ENCODE peak calls at places on chromosomes 7 and 10, in nine cellular contexts. J, G, Z, D, C, Q, L, F and U are unnamed samples.

GRCh38 chr10:114077815-114078219 is 34.2 kb downstream of the ADRB1 start:
- DNase-seq in Z (no peak), D (no peak), L (no peak), F (no peak), J (no peak), G (no peak), C (no peak), Q (no peak), U (no peak)

GRCh38 chr7:45646207-45646821 is 72.1 kb downstream of the ADCY1 start:
- DNase-seq in Z (peak), D (no peak), F (peak), L (no peak), G (no peak), Q (no peak), J (no peak), C (no peak), U (no peak)

GRCh38 chr7:1725199-1725701 is 55.2 kb downstream of the ELFN1 start:
- DNase-seq in J (no peak), F (no peak), D (no peak), C (no peak), Q (no peak), L (no peak), G (no peak), Z (peak), U (no peak)

GRCh38 chr10:132689721-132690360 is 96.1 kb downstream of the NKX6-2 start:
- DNase-seq in Z (no peak), F (peak), C (no peak), G (no peak), D (peak), L (peak), J (no peak), Q (no peak), U (no peak)

GRCh38 chr10:97550336-97551149 is 22.0 kb upstream of the ANKRD2 start:
- DNase-seq in L (no peak), J (no peak), D (no peak), F (no peak), Z (no peak), C (no peak), G (no peak), Q (no peak), U (no peak)

GRCh38 chr7:42494722-42495121 is 257.7 kb upstream of the GLI3 start:
- DNase-seq in D (no peak), J (no peak), C (no peak), L (no peak), F (no peak), Z (no peak), G (no peak), Q (no peak), U (no peak)

GRCh38 chr7:117270371-117270770 is 52.5 kb downstream of the WNT2 start:
- DNase-seq in F (no peak), C (no peak), Z (no peak), L (no peak), G (no peak), D (no peak), Q (no peak), J (no peak), U (peak)

GRCh38 chr10:47306429-47307210 is 6.6 kb downstream of the GDF10 start:
- DNase-seq in F (no peak), J (no peak), Q (no peak), Z (no peak), L (no peak), D (no peak), C (no peak), G (no peak), U (no peak)

GRCh38 chr7:80131675-80132435 is 2.8 kb upstream of the GNAI1 start:
- DNase-seq in G (no peak), C (no peak), D (no peak), J (no peak), Z (no peak), L (no peak), F (no peak), Q (no peak), U (no peak)

GRCh38 chr10:116796910-116797513 is 52.3 kb upstream of the ENO4 start:
- DNase-seq in Q (peak), C (peak), Z (peak), J (peak), D (peak), L (peak), G (no peak), F (no peak), U (peak)

GRCh38 chr10:44132361-44133289 is 252.3 kb downstream of the CXCL12 start:
- DNase-seq in Q (no peak), J (peak), Z (no peak), F (peak), D (peak), C (no peak), G (no peak), L (no peak), U (no peak)

GRCh38 chr10:99870051-99870730 is 87.8 kb downstream of the ABCC2 start:
- DNase-seq in C (no peak), L (no peak), F (no peak), G (no peak), Z (no peak), Q (no peak), J (no peak), D (no peak), U (no peak)

GRCh38 chr7:74542558-74543117 is 88.9 kb downstream of the GTF2IRD1 start:
- DNase-seq in F (no peak), L (peak), J (no peak), Q (peak), Z (peak), C (no peak), D (no peak), G (no peak), U (no peak)

GRCh38 chr10:3874988-3875841 is 90.2 kb upstream of the KLF6 start:
- DNase-seq in G (peak), L (no peak), C (no peak), F (no peak), D (no peak), J (peak), Q (no peak), Z (no peak), U (no peak)

GRCh38 chr10:75137533-75138438 is 26.3 kb downstream of the SAMD8 start:
- DNase-seq in G (no peak), Z (no peak), C (no peak), L (no peak), Q (peak), J (no peak), D (no peak), F (no peak), U (peak)

GRCh38 chr7:83271212-83272099 is 108.8 kb upstream of the PCLO start:
- DNase-seq in C (no peak), F (no peak), L (no peak), Q (peak), G (no peak), J (no peak), D (no peak), Z (no peak), U (no peak)

GRCh38 chr7:82605247-82605864 is 161.8 kb upstream of the CACNA2D1 start:
- DNase-seq in J (peak), C (no peak), L (no peak), G (no peak), F (no peak), D (no peak), Z (no peak), Q (peak), U (peak)

GRCh38 chr10:7117806-7118674 is 292.8 kb downstream of the SFMBT2 start:
- DNase-seq in D (no peak), L (no peak), Q (no peak), F (no peak), G (no peak), Z (no peak), C (no peak), J (no peak), U (no peak)

GRCh38 chr7:15558747-15559146 is 3.1 kb downstream of the AGMO start:
- DNase-seq in F (no peak), Z (no peak), C (no peak), L (no peak), G (no peak), Q (no peak), D (no peak), J (peak), U (no peak)

GRCh38 chr10:30505543-30506298 is 71.7 kb downstream of the MAP3K8 start:
- DNase-seq in Q (no peak), G (no peak), C (no peak), D (no peak), L (no peak), Z (no peak), F (no peak), J (no peak), U (no peak)

GRCh38 chr7:12389089-12389700 is 14.5 kb downstream of the VWDE start:
- DNase-seq in L (no peak), G (no peak), C (peak), F (no peak), Z (peak), D (no peak), Q (peak), J (peak), U (peak)

GRCh38 chr10:77070317-77070716 is 567.3 kb downstream of the KCNMA1 start:
- DNase-seq in Q (no peak), D (no peak), F (no peak), J (peak), Z (no peak), L (no peak), C (no peak), G (no peak), U (no peak)

GRCh38 chr7:99106411-99106810 is 37.5 kb downstream of the SMURF1 start:
- DNase-seq in C (no peak), G (no peak), D (no peak), Z (no peak), Q (no peak), F (no peak), L (no peak), J (no peak), U (no peak)

GRCh38 chr10:88386204-88386877 is 196.8 kb downstream of the RNLS start:
- DNase-seq in Z (no peak), G (peak), L (no peak), C (no peak), Q (peak), D (no peak), J (no peak), F (no peak), U (peak)

GRCh38 chr10:51117794-51118193 is 43.5 kb downstream of the PRKG1 start:
- DNase-seq in C (no peak), F (no peak), L (no peak), J (no peak), Q (no peak), G (no peak), D (no peak), Z (no peak), U (no peak)

GRCh38 chr10:110567201-110568054 is at the start of gene SMC3:
- DNase-seq in Q (peak), G (peak), L (peak), J (peak), C (peak), D (peak), Z (peak), F (peak), U (peak)

GRCh38 chr7:44124822-44125202 is 1.5 kb upstream of the POLD2 start:
- DNase-seq in Z (no peak), G (no peak), F (no peak), Q (no peak), J (no peak), D (no peak), L (no peak), C (no peak), U (no peak)
- H3K27ac ChIP-seq in Z (no peak), G (no peak), F (no peak), Q (no peak), J (no peak), D (no peak), L (no peak), C (no peak), U (no peak)

DNA sequence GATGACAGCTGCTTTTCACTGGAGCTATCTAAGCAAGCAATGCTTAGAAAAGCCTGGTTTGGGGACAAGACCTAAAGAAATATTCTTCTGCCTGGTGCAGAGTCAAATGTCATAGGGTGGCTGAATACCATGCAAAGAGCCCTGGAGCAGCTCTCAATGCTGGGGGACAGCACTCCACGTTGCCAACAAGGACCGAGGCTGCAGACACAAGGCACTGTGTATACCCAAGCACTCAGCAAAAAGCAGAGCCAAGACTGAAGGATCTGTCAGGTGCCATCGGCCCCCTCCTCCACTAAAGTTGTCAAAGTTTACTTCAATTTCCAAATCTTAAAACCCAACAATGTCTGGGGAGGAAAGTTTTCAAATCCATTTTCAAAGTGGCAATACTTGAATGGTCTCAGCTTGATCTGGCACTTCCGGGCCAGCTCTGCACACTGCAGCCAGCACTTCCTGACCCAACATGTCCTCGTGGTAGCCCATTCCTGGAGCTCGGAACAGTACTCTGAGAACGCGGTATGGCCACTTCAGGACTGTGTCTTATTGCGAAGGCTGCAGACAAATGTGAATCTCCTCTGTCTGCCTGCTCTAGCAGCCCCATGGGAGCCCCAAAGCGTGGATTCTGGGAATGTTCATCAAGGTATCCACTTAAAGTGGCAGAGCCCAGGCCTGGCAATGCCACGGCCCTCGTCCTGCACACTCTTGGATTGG is 191.8 kb downstream of the TNS3 start:
- DNase-seq in C (no peak), F (no peak), D (peak), Q (no peak), G (no peak), J (no peak), Z (peak), L (peak), U (no peak)
- TF ChIP-seq EP300 in C (no peak), F (no peak), D (no peak), Q (no peak), G (no peak), J (no peak), Z (no peak), L (no peak), U (no peak)

GRCh38 chr7:77421273-77421672 is 5.1 kb upstream of the GSAP start:
- DNase-seq in L (no peak), Q (no peak), Z (no peak), C (no peak), F (no peak), J (no peak), G (no peak), D (no peak), U (no peak)
- H3K27ac ChIP-seq in L (no peak), Q (no peak), Z (no peak), C (no peak), F (no peak), J (peak), G (no peak), D (no peak), U (no peak)

GRCh38 chr10:125779403-125780327 is 4.0 kb upstream of the MMP21 start:
- DNase-seq in J (no peak), D (no peak), C (no peak), F (no peak), Z (no peak), L (no peak), Q (no peak), G (no peak), U (no peak)
- TF ChIP-seq EP300 in J (no peak), D (no peak), C (no peak), F (no peak), Z (no peak), L (no peak), Q (no peak), G (no peak), U (no peak)

GRCh38 chr7:43904533-43905208 is 1.7 kb downstream of the URGCP start:
- DNase-seq in J (no peak), Q (no peak), D (no peak), C (no peak), F (no peak), L (no peak), Z (no peak), G (no peak), U (no peak)
- H3K27ac ChIP-seq in J (peak), Q (no peak), D (peak), C (no peak), F (no peak), L (no peak), Z (peak), G (no peak), U (no peak)

GRCh38 chr7:123557016-123557630 is 495 bp downstream of the NDUFA5 start:
- DNase-seq in L (no peak), Q (no peak), F (no peak), J (no peak), D (no peak), C (no peak), G (no peak), Z (no peak), U (no peak)

GRCh38 chr7:123555484-123555883 is 2.1 kb downstream of the NDUFA5 start:
- DNase-seq in Q (no peak), Z (no peak), J (no peak), L (no peak), F (no peak), D (no peak), G (no peak), C (no peak), U (no peak)

GRCh38 chr7:123557631-123558505 is at the start of gene NDUFA5:
- DNase-seq in D (peak), L (peak), G (peak), C (peak), J (peak), Q (peak), F (peak), Z (peak), U (peak)

GRCh38 chr7:123562121-123562520 is 4.5 kb upstream of the NDUFA5 start:
- DNase-seq in L (no peak), G (no peak), F (no peak), Z (no peak), D (no peak), J (no peak), C (no peak), Q (no peak), U (no peak)

GRCh38 chr7:123558506-123558874 is 872 bp upstream of the NDUFA5 start:
- DNase-seq in Q (no peak), C (no peak), D (no peak), Z (no peak), L (no peak), G (no peak), F (no peak), J (no peak), U (no peak)
- TF ChIP-seq EP300 in Q (no peak), C (no peak), D (no peak), Z (no peak), L (no peak), G (no peak), F (no peak), J (no peak), U (no peak)

DNA sequence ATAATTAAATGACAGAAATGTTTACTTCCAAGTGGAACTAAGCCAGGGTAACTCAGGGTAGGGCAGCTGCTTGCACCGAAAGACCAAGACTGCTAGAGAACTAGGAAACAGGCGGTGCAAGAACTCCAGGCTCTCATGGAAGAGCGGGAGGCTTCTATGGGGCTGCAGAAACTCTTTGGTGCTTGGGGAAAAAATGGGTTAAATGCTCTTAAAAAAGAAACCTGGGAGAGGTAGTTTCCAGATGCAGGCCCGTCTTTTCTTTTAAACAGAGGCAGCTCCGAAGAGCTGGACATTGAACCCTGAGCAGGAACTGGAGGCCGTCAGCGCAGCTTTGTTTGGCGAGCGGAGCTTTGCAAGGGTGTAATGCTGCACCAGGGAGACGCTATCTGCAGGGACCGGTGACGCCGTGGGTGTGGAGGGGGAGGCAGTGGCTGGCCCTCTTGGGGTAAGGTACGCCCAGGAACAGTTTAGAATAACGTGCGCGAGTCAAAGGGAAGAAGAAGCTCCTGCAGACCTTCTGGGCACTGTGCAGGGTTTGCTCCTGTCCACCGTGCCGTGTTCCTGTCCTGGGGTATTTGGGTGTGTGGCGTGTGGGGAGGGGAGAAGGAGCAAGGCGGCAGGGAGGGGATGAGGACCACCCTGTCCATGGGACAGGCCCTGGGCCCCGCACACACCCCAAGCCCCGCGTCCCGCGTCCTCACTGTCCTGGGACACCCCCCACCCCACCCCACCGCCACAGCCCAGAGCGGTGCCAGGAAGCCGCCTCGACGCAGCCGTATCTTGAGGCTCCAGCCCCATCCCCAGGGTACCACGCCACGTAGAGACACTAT is 59.0 kb downstream of the EGFR start:
- DNase-seq in J (no peak), D (no peak), F (no peak), G (no peak), L (no peak), C (no peak), Q (no peak), Z (peak), U (no peak)
- H3K27ac ChIP-seq in J (peak), D (peak), F (no peak), G (no peak), L (no peak), C (no peak), Q (no peak), Z (peak), U (peak)

GRCh38 chr10:17335065-17335464 is 107.0 kb downstream of the VIM start:
- DNase-seq in C (no peak), J (no peak), L (no peak), G (no peak), F (no peak), Q (no peak), D (no peak), Z (no peak), U (no peak)
- TF ChIP-seq EP300 in C (no peak), J (no peak), L (no peak), G (no peak), F (no peak), Q (no peak), D (no peak), Z (no peak), U (no peak)

DNA sequence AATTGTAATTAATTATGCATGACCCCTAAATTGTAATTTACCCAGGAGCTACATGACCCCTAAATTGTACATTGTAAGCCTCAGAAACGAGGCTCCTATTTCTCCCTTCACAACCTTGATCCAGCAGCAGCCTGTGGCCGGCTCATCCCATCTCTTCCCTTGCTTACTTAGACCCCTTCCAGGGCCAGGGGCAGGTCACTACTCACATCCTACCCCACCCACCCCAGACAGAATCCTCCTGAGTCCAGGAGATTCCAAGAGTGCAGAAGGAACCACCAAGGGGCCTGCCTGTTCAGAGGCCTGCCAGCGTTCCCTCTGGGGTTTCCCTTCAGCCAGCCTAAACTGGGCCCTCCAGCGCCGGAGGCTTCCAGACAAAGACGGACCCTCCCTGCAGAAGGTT is 19.0 kb downstream of the LEP start:
- DNase-seq in C (no peak), J (no peak), G (no peak), D (no peak), L (no peak), F (no peak), Q (no peak), Z (no peak), U (no peak)
- H3K27ac ChIP-seq in C (no peak), J (no peak), G (no peak), D (no peak), L (no peak), F (peak), Q (no peak), Z (peak), U (no peak)

GRCh38 chr7:7228967-7229366 is 46.6 kb downstream of the C1GALT1 start:
- DNase-seq in J (no peak), Q (no peak), F (no peak), D (no peak), G (no peak), C (no peak), L (no peak), Z (no peak), U (no peak)

GRCh38 chr7:7228472-7228871 is 46.1 kb downstream of the C1GALT1 start:
- DNase-seq in L (no peak), F (no peak), G (no peak), C (no peak), Q (no peak), D (no peak), Z (no peak), J (no peak), U (no peak)

GRCh38 chr7:7223250-7223649 is 40.9 kb downstream of the C1GALT1 start:
- DNase-seq in F (no peak), Q (no peak), D (no peak), Z (no peak), C (no peak), L (no peak), G (no peak), J (no peak), U (no peak)

GRCh38 chr7:7231005-7231404 is 48.7 kb downstream of the C1GALT1 start:
- DNase-seq in Q (no peak), L (no peak), Z (no peak), J (no peak), C (no peak), D (no peak), G (no peak), F (no peak), U (no peak)

DNA sequence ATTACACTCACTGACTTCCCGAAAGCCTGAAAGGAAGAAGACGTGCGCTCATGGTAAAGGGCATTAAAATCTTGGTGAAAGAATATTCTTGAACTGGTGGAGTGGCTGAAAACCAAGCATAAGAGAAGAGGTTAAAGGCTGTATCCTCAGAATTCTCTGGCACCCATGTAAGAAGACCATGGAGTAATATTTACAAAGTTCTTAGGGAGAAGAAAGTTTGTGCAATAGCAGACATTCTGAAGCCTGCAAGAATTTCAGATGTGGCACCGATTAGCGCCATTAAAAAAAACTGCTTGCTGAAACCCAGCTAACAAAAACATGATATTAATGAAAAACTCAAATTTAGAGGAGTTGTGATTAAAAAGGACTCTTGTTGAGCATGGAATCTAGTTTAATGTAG is 44.1 kb downstream of the C1GALT1 start:
- DNase-seq in Q (no peak), L (no peak), C (no peak), J (no peak), Z (no peak), G (no peak), D (no peak), F (no peak), U (no peak)
- TF ChIP-seq EP300 in Q (no peak), L (no peak), C (no peak), J (no peak), Z (no peak), G (no peak), D (no peak), F (no peak), U (no peak)